ENCODE peak calls at places on chromosomes 1 and 21, in four cellular contexts. K, Q, H and A are unnamed samples.
A peak's percentile ranks its signal among the peaks of the same experiment; 100 is the strongest.

GRCh38 chr1:170530972-170531757 is 801 bp upstream of the GORAB start:
- DNase-seq in K (no peak), Q (no peak), H (no peak), A (no peak)

GRCh38 chr1:206470692-206471414 is 577 bp downstream of the IKBKE start:
- DNase-seq in K (peak; percentile 41), Q (no peak), H (peak; percentile 68), A (peak; percentile 68)

GRCh38 chr21:42349420-42350075 is 1.2 kb downstream of the TFF2 start:
- DNase-seq in K (no peak), Q (no peak), H (no peak), A (no peak)

GRCh38 chr1:23701310-23701709 is 9.7 kb downstream of the RPL11 start:
- DNase-seq in K (no peak), Q (no peak), H (no peak), A (no peak)

GRCh38 chr1:15167386-15167785 is 13.8 kb downstream of the TMEM51 start:
- DNase-seq in K (no peak), Q (no peak), H (no peak), A (no peak)

GRCh38 chr1:36387141-36387949 is 1.6 kb upstream of the STK40 start:
- DNase-seq in K (no peak), Q (no peak), H (no peak), A (no peak)

GRCh38 chr1:113930499-113931161 is 1.5 kb downstream of the HIPK1 start:
- DNase-seq in K (peak; percentile 33), Q (no peak), H (peak; percentile 20), A (no peak)

GRCh38 chr1:179761296-179761695 is 18.2 kb downstream of the FAM163A start:
- DNase-seq in K (no peak), Q (no peak), H (no peak), A (no peak)

GRCh38 chr1:152089014-152089674 is at the start of gene TCHHL1:
- DNase-seq in K (no peak), Q (no peak), H (no peak), A (no peak)

GRCh38 chr1:84598418-84598817 is 24.2 kb upstream of the CTBS start:
- DNase-seq in K (no peak), Q (no peak), H (no peak), A (no peak)

GRCh38 chr21:24738063-24738462 is 869.2 kb downstream of the MRPL39 start:
- DNase-seq in K (no peak), Q (no peak), H (no peak), A (no peak)

GRCh38 chr1:221227460-221227859 is 348.2 kb downstream of the HLX start:
- DNase-seq in K (no peak), Q (no peak), H (no peak), A (no peak)

GRCh38 chr1:41317356-41317755 is 43.9 kb upstream of the FOXO6 start:
- DNase-seq in K (no peak), Q (no peak), H (no peak), A (no peak)

GRCh38 chr1:240976685-240977084 is 364.7 kb upstream of the GREM2 start:
- DNase-seq in K (no peak), Q (no peak), H (no peak), A (no peak)

GRCh38 chr1:115838426-115838804 is 2.5 kb downstream of the NHLH2 start:
- DNase-seq in K (no peak), Q (no peak), H (no peak), A (no peak)

GRCh38 chr1:184870319-184870718 is 104.0 kb downstream of the NIBAN1 start:
- DNase-seq in K (no peak), Q (no peak), H (no peak), A (no peak)

GRCh38 chr1:232868793-232869491 is 63.7 kb downstream of the MAP10 start:
- DNase-seq in K (no peak), Q (no peak), H (no peak), A (no peak)

GRCh38 chr1:44227211-44227610 is 13.9 kb downstream of the DMAP1 start:
- DNase-seq in K (peak; percentile 60), Q (no peak), H (no peak), A (no peak)

GRCh38 chr21:42395302-42395701 is 550 bp downstream of the TMPRSS3 start:
- DNase-seq in K (no peak), Q (no peak), H (no peak), A (no peak)

GRCh38 chr1:66556161-66556611 is 22.2 kb downstream of the SGIP1 start:
- DNase-seq in K (no peak), Q (no peak), H (no peak), A (no peak)
- TF ChIP-seq BRCA1 in K (no peak), Q (no peak), H (no peak), A (no peak)

GRCh38 chr1:191624044-191624443 is 534.2 kb upstream of the RGS18 start:
- DNase-seq in K (no peak), Q (no peak), H (no peak), A (no peak)
- TF ChIP-seq RFX5 in K (no peak), Q (no peak), H (no peak), A (no peak)

GRCh38 chr1:22296701-22297591 is 154.0 kb upstream of the WNT4 start:
- DNase-seq in K (peak; percentile 50), Q (no peak), H (no peak), A (no peak)

GRCh38 chr1:22297999-22298398 is 153.7 kb upstream of the ZBTB40 start:
- DNase-seq in K (no peak), Q (no peak), H (no peak), A (no peak)

GRCh38 chr1:22295396-22295795 is 152.5 kb upstream of the WNT4 start:
- DNase-seq in K (no peak), Q (no peak), H (no peak), A (no peak)

GRCh38 chr1:22291926-22292788 is 149.3 kb upstream of the WNT4 start:
- DNase-seq in K (no peak), Q (no peak), H (no peak), A (no peak)

DNA sequence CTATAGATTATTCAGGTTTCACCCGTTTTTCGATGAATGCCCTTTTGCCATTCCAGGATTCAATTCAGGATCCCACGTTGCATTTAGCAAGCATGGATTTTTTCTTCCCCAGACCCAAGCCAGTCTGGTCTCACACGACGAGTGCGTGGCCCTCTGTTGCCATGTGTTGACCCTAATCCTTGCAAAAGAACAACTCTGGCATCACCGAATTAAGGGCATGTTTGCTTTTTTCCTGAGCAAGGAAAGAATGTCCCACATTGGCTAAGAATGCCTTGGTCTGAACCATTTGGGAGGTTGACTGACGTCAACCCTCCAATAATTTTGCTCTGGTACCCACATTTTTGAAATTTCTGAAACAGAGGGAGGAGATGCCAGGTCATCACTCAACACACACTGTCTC is 153.0 kb upstream of the WNT4 start:
- DNase-seq in K (peak; percentile 4), Q (no peak), H (no peak), A (no peak)
- TF ChIP-seq BRCA1 in K (no peak), Q (no peak), H (no peak), A (no peak)

GRCh38 chr1:2173546-2174347 is 20.8 kb downstream of the FAAP20 start:
- DNase-seq in K (no peak), Q (no peak), H (no peak), A (no peak)
- TF ChIP-seq RFX5 in K (no peak), Q (no peak), H (no peak), A (no peak)

DNA sequence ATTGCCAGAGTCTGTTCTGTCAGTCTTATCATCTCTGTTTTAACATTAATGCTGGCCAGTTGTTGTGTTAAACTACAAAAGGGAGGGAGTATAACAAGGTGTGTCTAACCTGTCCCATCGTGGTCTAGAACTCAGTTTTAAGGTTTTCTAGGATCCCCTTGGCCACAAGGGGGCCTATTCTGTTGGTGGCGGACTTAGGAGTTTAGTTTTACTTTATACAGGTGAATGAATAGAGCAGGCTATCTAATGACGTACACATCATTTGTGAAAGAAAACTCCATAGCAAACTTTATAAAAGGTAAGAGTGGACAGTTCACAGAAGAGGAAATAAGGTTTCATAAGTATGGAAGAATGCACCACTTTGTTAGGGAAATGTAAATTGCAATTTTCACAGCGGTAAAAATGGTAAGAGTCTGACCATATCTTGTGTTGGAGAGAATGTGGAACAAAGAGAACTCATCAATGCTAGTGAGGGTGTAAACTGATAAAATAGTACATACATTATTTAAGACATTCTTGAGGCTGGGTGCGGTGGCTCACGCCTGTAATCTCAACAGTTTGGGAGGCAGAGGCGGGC is 2.5 kb upstream of the ATF6 start:
- DNase-seq in K (peak; percentile 45), Q (no peak), H (peak; percentile 46), A (no peak)
- TF ChIP-seq BRCA1 in K (no peak), Q (no peak), H (no peak), A (no peak)

DNA sequence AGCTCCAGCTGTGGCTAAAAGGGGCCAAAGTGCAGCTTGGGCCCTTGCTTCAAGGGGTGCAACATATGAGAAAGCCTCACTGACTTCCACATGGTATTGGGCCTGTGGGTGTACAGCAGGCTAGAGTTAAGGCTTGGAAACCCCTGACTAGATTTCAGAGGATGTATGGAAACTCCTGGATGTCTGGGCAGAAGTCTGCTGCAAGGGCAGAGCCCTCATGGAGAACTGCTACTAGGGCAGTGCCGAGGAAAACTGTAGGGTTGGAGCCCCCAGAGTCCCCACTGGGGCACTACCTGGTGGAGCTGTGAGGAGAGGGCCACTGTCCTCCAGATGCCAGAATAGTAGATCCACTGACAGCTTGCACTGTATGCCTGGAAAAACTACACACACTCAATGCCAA is 69.5 kb downstream of the XCL2 start:
- DNase-seq in K (no peak), Q (no peak), H (no peak), A (no peak)
- TF ChIP-seq RFX5 in K (no peak), Q (no peak), H (no peak), A (no peak)

DNA sequence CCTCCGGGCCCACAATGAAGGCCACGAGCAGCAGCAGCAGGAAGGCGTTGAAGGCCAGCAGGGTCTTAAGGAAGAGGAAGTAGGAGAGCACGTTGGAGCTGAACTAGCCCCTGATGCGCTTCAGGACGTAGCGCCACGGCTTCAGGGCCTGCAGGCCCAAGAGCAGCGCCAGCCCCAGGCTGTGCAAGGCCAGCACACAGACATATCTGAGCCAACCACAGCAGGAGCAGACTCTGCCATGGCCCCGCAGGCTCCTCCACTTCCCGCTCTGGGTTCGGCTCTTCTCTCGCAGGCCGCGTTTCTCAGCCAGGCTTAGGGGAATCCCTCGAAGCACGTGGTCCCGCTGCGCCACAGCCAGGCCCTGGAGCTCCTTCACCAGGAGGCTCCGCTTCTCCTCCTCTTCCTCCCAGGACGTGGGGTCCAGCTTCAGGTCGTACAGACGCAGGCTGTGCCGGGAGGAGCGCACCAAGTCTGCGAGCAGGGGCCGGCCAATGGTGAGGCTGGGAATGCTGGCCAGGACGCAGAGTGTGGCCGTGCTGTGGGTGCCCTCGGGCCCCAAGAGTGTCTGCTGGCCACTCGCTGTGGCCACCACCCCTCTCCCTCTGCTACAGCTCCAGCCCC is 41.7 kb downstream of the ZNF691 start:
- DNase-seq in K (no peak), Q (no peak), H (no peak), A (no peak)
- TF ChIP-seq BRCA1 in K (no peak), Q (no peak), H (no peak), A (no peak)